ENCODE peak calls at places on chromosomes 2 and 18, in nine cellular contexts. P, Y, G, I, B, S, W, C and V are unnamed samples.

GRCh38 chr2:48412409-48413259 is 117.3 kb upstream of the STON1 start:
- DNase-seq in P (peak), Y (no peak), G (no peak), I (no peak), B (no peak), S (no peak), W (no peak), C (no peak), V (no peak)

GRCh38 chr2:38377501-38378258 is 607 bp upstream of the ATL2 start:
- DNase-seq in P (peak), Y (no peak), G (peak), I (no peak), B (no peak), S (peak), W (no peak), C (no peak), V (no peak)

GRCh38 chr2:36404312-36404711 is 48.7 kb downstream of the CRIM1 start:
- DNase-seq in P (no peak), Y (no peak), G (no peak), I (no peak), B (no peak), S (no peak), W (no peak), C (no peak), V (no peak)

GRCh38 chr2:221254281-221254680 is 317.8 kb downstream of the EPHA4 start:
- DNase-seq in P (no peak), Y (no peak), G (no peak), I (no peak), B (peak), S (no peak), W (no peak), C (peak), V (no peak)

GRCh38 chr2:167292430-167293171 is 404.3 kb downstream of the XIRP2 start:
- DNase-seq in P (peak), Y (peak), G (peak), I (peak), B (peak), S (peak), W (peak), C (peak), V (peak)

GRCh38 chr2:60739156-60739555 is 16.9 kb upstream of the PAPOLG start:
- DNase-seq in P (no peak), Y (no peak), G (no peak), I (no peak), B (no peak), S (no peak), W (no peak), C (no peak), V (peak)

GRCh38 chr2:173860082-173860481 is 105.1 kb downstream of the SP3 start:
- DNase-seq in P (no peak), Y (no peak), G (no peak), I (no peak), B (no peak), S (no peak), W (no peak), C (no peak), V (no peak)

GRCh38 chr2:136246086-136246669 is 128.2 kb upstream of the CXCR4 start:
- DNase-seq in P (no peak), Y (no peak), G (no peak), I (no peak), B (no peak), S (no peak), W (no peak), C (peak), V (peak)

GRCh38 chr2:82084679-82085392 is 1780.3 kb upstream of the LRRTM1 start:
- DNase-seq in P (no peak), Y (no peak), G (no peak), I (no peak), B (no peak), S (no peak), W (no peak), C (no peak), V (no peak)

GRCh38 chr18:59200787-59201186 is 19.2 kb upstream of the GRP start:
- DNase-seq in P (no peak), Y (no peak), G (no peak), I (no peak), B (no peak), S (no peak), W (no peak), C (no peak), V (no peak)

GRCh38 chr2:27773959-27774358 is 2.4 kb downstream of the MRPL33 start:
- DNase-seq in P (peak), Y (no peak), G (no peak), I (no peak), B (no peak), S (no peak), W (no peak), C (no peak), V (no peak)

GRCh38 chr2:196356332-196356731 is 185.0 kb upstream of the STK17B start:
- DNase-seq in P (no peak), Y (no peak), G (no peak), I (no peak), B (no peak), S (no peak), W (no peak), C (no peak), V (peak)

GRCh38 chr18:79664525-79665125 is 15.0 kb upstream of the CTDP1 start:
- DNase-seq in P (no peak), Y (no peak), G (no peak), I (no peak), B (no peak), S (no peak), W (no peak), C (no peak), V (no peak)